ENCODE peak calls at places on chromosomes 6 and 20, in six cellular contexts. H is WTC11; W is HepG2; S is SW480; L is activated T-helper 2 cell treated with anti-CD3 and anti-CD28 coated beads, Interferon-gamma antibody, Interleukin-2, Interleukin-4, amounts not matched to agents 10 μg/mL and 5 μg/mL and 100 μg/mL, durations not matched to agents 14 hours and 24 hours and 36 hours; Q is AG08395. A is an unnamed sample.
A peak's percentile ranks its signal among the peaks of the same experiment; 100 is the strongest.

GRCh38 chr20:51553897-51554504 is 11.5 kb upstream of the NFATC2 start:
- DNase-seq in H (no peak), W (no peak), L (no peak), S (no peak), Q (peak; percentile 79), A (no peak)

GRCh38 chr6:41894366-41895299 is 542 bp downstream of the USP49 start:
- DNase-seq in S (no peak), Q (no peak), W (no peak), H (peak; percentile 13), L (no peak), A (no peak)

GRCh38 chr6:35500782-35501181 is 3.9 kb upstream of the TEAD3 start:
- DNase-seq in H (no peak), L (no peak), S (peak; percentile 26), Q (peak; percentile 39), W (peak; percentile 34), A (peak; percentile 52)

GRCh38 chr20:18058661-18059467 is 1.1 kb upstream of the OVOL2 start:
- DNase-seq in W (no peak), S (peak; percentile 90), Q (no peak), L (no peak), H (peak; percentile 77), A (no peak)

GRCh38 chr6:143838395-143838794 is 4.7 kb upstream of the LTV1 start:
- DNase-seq in W (peak; percentile 51), L (no peak), H (no peak), S (peak; percentile 39), Q (no peak), A (no peak)

GRCh38 chr6:15435468-15435867 is 189.6 kb downstream of the JARID2 start:
- DNase-seq in L (no peak), H (no peak), S (no peak), Q (no peak), W (no peak), A (no peak)

GRCh38 chr6:151325075-151326050 is 66.0 kb downstream of the ZBTB2 start:
- DNase-seq in W (peak; percentile 62), S (peak; percentile 68), L (no peak), H (peak; percentile 58), Q (peak; percentile 50), A (peak; percentile 75)

GRCh38 chr6:40350193-40350941 is 236.8 kb downstream of the LRFN2 start:
- DNase-seq in S (no peak), H (no peak), W (no peak), Q (no peak), L (peak; percentile 5), A (no peak)

GRCh38 chr20:44098657-44099056 is 88.3 kb downstream of the JPH2 start:
- DNase-seq in W (no peak), Q (no peak), S (no peak), H (no peak), L (no peak), A (no peak)

GRCh38 chr6:133340557-133340956 is 99.4 kb downstream of the EYA4 start:
- DNase-seq in L (no peak), S (no peak), H (no peak), Q (no peak), W (no peak), A (no peak)

GRCh38 chr6:153038378-153038777 is 35.9 kb upstream of the MTRF1L start:
- DNase-seq in L (no peak), W (no peak), S (no peak), Q (peak; percentile 30), H (no peak), A (peak; percentile 8)

GRCh38 chr6:87641065-87641692 is 51.2 kb downstream of the ORC3 start:
- DNase-seq in W (peak; percentile 3), Q (peak; percentile 28), H (no peak), S (no peak), L (no peak), A (no peak)

GRCh38 chr6:169244684-169245383 is 8.8 kb downstream of the THBS2 start:
- DNase-seq in W (no peak), H (no peak), Q (no peak), L (no peak), S (no peak), A (no peak)

GRCh38 chr6:127737009-127737486 is 160.1 kb downstream of the C6orf58 start:
- DNase-seq in H (no peak), Q (peak; percentile 67), S (peak; percentile 65), W (peak; percentile 63), L (peak; percentile 11), A (peak; percentile 21)

GRCh38 chr6:333379-334002 is 41.2 kb downstream of the DUSP22 start:
- DNase-seq in Q (no peak), L (no peak), S (no peak), H (no peak), W (no peak), A (no peak)

GRCh38 chr6:1049900-1050299 is 262.0 kb upstream of the FOXQ1 start:
- DNase-seq in H (no peak), L (no peak), S (no peak), W (no peak), Q (no peak), A (no peak)

GRCh38 chr20:50044353-50044960 is 61.7 kb downstream of the SNAI1 start:
- DNase-seq in L (no peak), H (no peak), W (no peak), S (no peak), Q (no peak), A (no peak)

GRCh38 chr6:46412662-46413061 is 78.6 kb downstream of the RCAN2 start:
- DNase-seq in L (no peak), Q (no peak), S (no peak), W (no peak), H (no peak), A (no peak)

GRCh38 chr6:90124904-90125510 is 171.6 kb downstream of the BACH2 start:
- DNase-seq in L (no peak), H (no peak), Q (no peak), W (no peak), S (no peak), A (no peak)

GRCh38 chr6:32964776-32965175 is 3.6 kb upstream of the BRD2 start:
- DNase-seq in L (no peak), Q (no peak), S (no peak), H (no peak), W (no peak), A (no peak)

GRCh38 chr20:58673119-58673518 is 19.5 kb upstream of the NPEPL1 start:
- DNase-seq in L (no peak), W (no peak), Q (no peak), S (no peak), H (no peak), A (no peak)

GRCh38 chr20:25314497-25315417 is 66.9 kb downstream of the PYGB start:
- DNase-seq in Q (no peak), S (no peak), W (no peak), L (no peak), H (peak; percentile 25), A (no peak)

GRCh38 chr6:15026832-15027231 is 219.0 kb upstream of the JARID2 start:
- DNase-seq in S (no peak), L (no peak), W (peak; percentile 78), Q (no peak), H (no peak), A (no peak)

GRCh38 chr6:107683183-107683582 is 140.9 kb downstream of the SCML4 start:
- DNase-seq in H (no peak), S (no peak), Q (no peak), L (no peak), W (no peak), A (no peak)

GRCh38 chr20:59737816-59738215 is 133.5 kb downstream of the PHACTR3 start:
- DNase-seq in Q (no peak), H (no peak), S (no peak), L (no peak), W (no peak), A (no peak)

GRCh38 chr6:102553214-102553613 is 1159.7 kb downstream of the GRIK2 start:
- DNase-seq in S (no peak), L (no peak), W (no peak), Q (no peak), H (no peak), A (no peak)

GRCh38 chr20:3560578-3560977 is 89.8 kb downstream of the ATRN start:
- DNase-seq in H (no peak), S (no peak), W (no peak), L (no peak), Q (peak; percentile 22), A (no peak)

GRCh38 chr6:158498362-158498761 is 61.5 kb upstream of the TMEM181 start:
- DNase-seq in Q (no peak), L (no peak), H (no peak), W (no peak), S (no peak), A (no peak)

GRCh38 chr20:29314294-29314693 is 1943.2 kb upstream of the DEFB115 start:
- DNase-seq in H (no peak), W (no peak), Q (no peak), S (no peak), L (no peak), A (no peak)

GRCh38 chr20:23562721-23563342 is 5.5 kb downstream of the CST9L start:
- DNase-seq in Q (no peak), L (no peak), S (no peak), W (no peak), H (no peak), A (no peak)

GRCh38 chr20:17790308-17790707 is 90.5 kb downstream of the BANF2 start:
- DNase-seq in S (no peak), Q (no peak), L (no peak), H (no peak), W (no peak), A (no peak)

GRCh38 chr6:56671651-56672461 is 29.2 kb upstream of the DST start:
- DNase-seq in W (no peak), Q (no peak), L (no peak), H (no peak), S (no peak), A (no peak)

GRCh38 chr6:144377586-144377985 is 92.5 kb downstream of the UTRN start:
- DNase-seq in W (no peak), L (no peak), H (no peak), S (no peak), Q (peak; percentile 63), A (peak; percentile 47)

GRCh38 chr6:139591075-139591474 is 216.6 kb upstream of the CITED2 start:
- DNase-seq in H (no peak), W (no peak), Q (no peak), S (no peak), L (no peak), A (no peak)

GRCh38 chr20:17529586-17529985 is 1.6 kb downstream of the BFSP1 start:
- DNase-seq in S (no peak), L (no peak), H (no peak), Q (no peak), W (no peak), A (no peak)

GRCh38 chr20:23455641-23456040 is 3.0 kb upstream of the CST11 start:
- DNase-seq in L (no peak), H (no peak), Q (no peak), S (no peak), W (no peak), A (no peak)

GRCh38 chr20:62662422-62662821 is 20.1 kb downstream of the SLCO4A1 start:
- DNase-seq in S (no peak), H (no peak), L (no peak), W (no peak), Q (peak; percentile 85), A (peak; percentile 64)

GRCh38 chr6:30344868-30345671 is at the start of gene RPP21:
- DNase-seq in Q (peak; percentile 97), S (peak; percentile 71), W (peak; percentile 75), H (peak; percentile 88), L (peak; percentile 84), A (peak; percentile 93)

GRCh38 chr20:23867152-23867776 is 12.3 kb downstream of the CST5 start:
- DNase-seq in H (peak; percentile 34), W (no peak), L (no peak), S (no peak), Q (no peak), A (no peak)